ENCODE peak calls at places on chromosomes 2 and 18, in four cellular contexts. E is type B pancreatic cell, F is retinal pigment epithelial cell, Q is fibroblast of mammary gland. I is an unnamed sample.
A peak's percentile ranks its signal among the peaks of the same experiment; 100 is the strongest.

GRCh38 chr2:27095745-27096651 is 9.4 kb downstream of the KHK start:
- DNase-seq in E (no peak), F (no peak), Q (peak; percentile 65), I (no peak)

GRCh38 chr2:8475349-8476045 is 206.4 kb upstream of the ID2 start:
- DNase-seq in E (no peak), F (no peak), Q (no peak), I (no peak)

GRCh38 chr2:70906439-70907018 is 29.2 kb upstream of the ATP6V1B1 start:
- DNase-seq in E (peak; percentile 51), F (no peak), Q (no peak), I (no peak)

GRCh38 chr2:201952212-201952611 is 81.4 kb upstream of the FZD7 start:
- DNase-seq in E (no peak), F (no peak), Q (no peak), I (no peak)

GRCh38 chr2:74915743-74916142 is 42.7 kb upstream of the POLE4 start:
- DNase-seq in E (no peak), F (no peak), Q (peak; percentile 42), I (no peak)

GRCh38 chr2:43220229-43220981 is 6.0 kb downstream of the ZFP36L2 start:
- DNase-seq in E (no peak), F (no peak), Q (peak; percentile 82), I (no peak)

GRCh38 chr2:85933753-85934594 is 45.2 kb upstream of the ST3GAL5 start:
- DNase-seq in E (no peak), F (peak; percentile 22), Q (peak; percentile 84), I (no peak)

GRCh38 chr2:13682878-13683277 is 949.6 kb upstream of the LRATD1 start:
- DNase-seq in E (no peak), F (peak; percentile 55), Q (peak; percentile 85), I (no peak)

GRCh38 chr18:58549814-58550339 is 79.0 kb downstream of the ALPK2 start:
- DNase-seq in E (no peak), F (no peak), Q (no peak), I (no peak)

GRCh38 chr2:56749152-56749752 is 565.5 kb downstream of the CCDC85A start:
- DNase-seq in E (no peak), F (no peak), Q (peak; percentile 63), I (no peak)

GRCh38 chr2:155368934-155369333 is 670.4 kb downstream of the KCNJ3 start:
- DNase-seq in E (no peak), F (no peak), Q (peak; percentile 6), I (no peak)
- TF ChIP-seq CTCF in E (peak; percentile 67), F (peak; percentile 19), Q (peak; percentile 16), I (peak; percentile 28)

GRCh38 chr18:22974707-22975106 is 41.6 kb downstream of the RBBP8 start:
- DNase-seq in E (no peak), F (no peak), Q (no peak), I (peak; percentile 80)
- TF ChIP-seq CTCF in E (no peak), F (no peak), Q (no peak), I (no peak)

GRCh38 chr2:191569025-191569424 is 108.9 kb upstream of the NABP1 start:
- DNase-seq in E (no peak), F (no peak), Q (no peak), I (no peak)
- TF ChIP-seq CTCF in E (no peak), F (no peak), Q (no peak), I (peak; percentile 5)

GRCh38 chr2:954687-955000 is 4.0 kb downstream of the SNTG2 start:
- DNase-seq in E (no peak), F (no peak), Q (no peak), I (no peak)

GRCh38 chr2:953408-953807 is 2.8 kb downstream of the SNTG2 start:
- DNase-seq in E (no peak), F (no peak), Q (no peak), I (no peak)

GRCh38 chr2:951224-952006 is 766 bp downstream of the SNTG2 start:
- DNase-seq in E (no peak), F (no peak), Q (no peak), I (no peak)

GRCh38 chr2:955829-956731 is 5.4 kb downstream of the SNTG2 start:
- DNase-seq in E (no peak), F (no peak), Q (no peak), I (no peak)

DNA sequence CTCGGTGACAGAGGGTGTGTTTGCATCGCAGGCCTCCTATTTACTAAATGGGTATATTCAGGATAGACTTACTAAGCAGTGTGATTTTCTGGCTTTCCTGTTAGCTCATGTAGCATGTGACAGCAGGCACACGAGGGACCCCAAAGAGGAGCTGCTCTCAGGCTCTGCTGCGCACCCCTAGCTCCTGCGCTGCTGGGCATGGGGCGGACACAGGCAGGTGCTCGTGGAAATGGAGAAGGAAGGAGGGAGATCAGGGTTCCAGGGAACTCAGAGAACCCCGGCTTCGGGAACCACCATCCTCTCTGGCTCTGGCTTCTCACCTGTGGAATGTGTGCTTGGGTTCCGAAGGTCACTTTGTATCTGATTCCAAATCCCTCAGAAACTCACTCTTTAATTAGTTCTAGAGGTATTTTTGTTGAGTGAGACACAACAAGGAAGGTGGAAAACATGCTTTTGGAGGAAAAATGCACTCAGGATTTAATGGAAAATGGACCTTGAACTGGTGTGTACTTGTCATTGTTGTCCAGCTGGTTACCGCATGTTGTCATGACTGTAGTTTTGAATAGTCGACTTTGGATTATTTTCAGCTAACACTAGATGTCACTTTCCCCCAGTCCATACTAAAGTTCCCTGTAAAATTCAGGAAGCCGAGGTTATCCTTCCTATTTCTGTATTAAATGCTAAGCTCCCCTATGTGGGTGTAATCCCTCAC is 3.5 kb downstream of the SNTG2 start:
- DNase-seq in E (no peak), F (no peak), Q (peak; percentile 23), I (no peak)
- TF ChIP-seq CTCF in E (peak; percentile 46), F (peak; percentile 16), Q (peak; percentile 19), I (peak; percentile 52)

GRCh38 chr2:239275871-239276812 is 124.7 kb downstream of the HDAC4 start:
- DNase-seq in E (peak; percentile 67), F (no peak), Q (peak; percentile 93), I (no peak)

GRCh38 chr2:239274391-239275001 is 126.3 kb downstream of the HDAC4 start:
- DNase-seq in E (peak; percentile 52), F (no peak), Q (peak; percentile 86), I (no peak)

GRCh38 chr2:239276813-239277193 is 124.0 kb downstream of the HDAC4 start:
- DNase-seq in E (peak; percentile 66), F (no peak), Q (no peak), I (no peak)

GRCh38 chr2:239273280-239274234 is 127.3 kb downstream of the HDAC4 start:
- DNase-seq in E (peak; percentile 60), F (no peak), Q (no peak), I (no peak)

GRCh38 chr2:239275037-239275685 is 125.7 kb downstream of the HDAC4 start:
- DNase-seq in E (peak; percentile 66), F (peak; percentile 88), Q (peak; percentile 99), I (no peak)
- TF ChIP-seq CTCF in E (no peak), F (no peak), Q (no peak), I (no peak)

GRCh38 chr2:235501663-235502009 is 7.8 kb downstream of the AGAP1 start:
- DNase-seq in E (no peak), F (peak; percentile 58), Q (no peak), I (no peak)

GRCh38 chr2:235506997-235507615 is 13.3 kb downstream of the AGAP1 start:
- DNase-seq in E (no peak), F (no peak), Q (no peak), I (no peak)

GRCh38 chr2:235506291-235506996 is 12.6 kb downstream of the AGAP1 start:
- DNase-seq in E (no peak), F (no peak), Q (peak; percentile 38), I (no peak)

GRCh38 chr2:235505210-235505741 is 11.4 kb downstream of the AGAP1 start:
- DNase-seq in E (no peak), F (no peak), Q (no peak), I (no peak)

GRCh38 chr2:235504459-235505200 is 10.8 kb downstream of the AGAP1 start:
- DNase-seq in E (no peak), F (no peak), Q (no peak), I (no peak)
- TF ChIP-seq CTCF in E (no peak), F (no peak), Q (no peak), I (no peak)

GRCh38 chr18:4878480-4878879 is 318.6 kb downstream of the AKAIN1 start:
- DNase-seq in E (no peak), F (no peak), Q (no peak), I (no peak)
- TF ChIP-seq CTCF in E (no peak), F (no peak), Q (no peak), I (no peak)

I was measured in epithelial cell of proximal tubule.